ENCODE peak calls at places on chromosomes 12 and 14, in ten cellular contexts. One of them, this sample, is unnamed.

GRCh38 chr14:87888136-87888999 is 104.6 kb downstream of the GALC start:
- DNase-seq in effector CD4-positive, alpha-beta T cell: no peak
- DNase-seq in MCF 10A: peak; percentile 44
- DNase-seq in SW480: peak; percentile 23
- DNase-seq in glomerular endothelial cell: no peak
- DNase-seq in mesendoderm: peak; percentile 75
- DNase-seq in GM12891: no peak
- DNase-seq in natural killer cell: no peak
- DNase-seq in endothelial cell: peak; percentile 67
- DNase-seq in activated T-cell treated with anti-CD3 and anti-CD28 coated beads for 24 hours: no peak
- DNase-seq in this sample: no peak

GRCh38 chr12:70290126-70290525 is 46.9 kb downstream of the CNOT2 start:
- DNase-seq in activated T-cell treated with anti-CD3 and anti-CD28 coated beads for 24 hours: no peak
- DNase-seq in mesendoderm: no peak
- DNase-seq in GM12891: no peak
- DNase-seq in natural killer cell: no peak
- DNase-seq in MCF 10A: no peak
- DNase-seq in glomerular endothelial cell: no peak
- DNase-seq in effector CD4-positive, alpha-beta T cell: no peak
- DNase-seq in SW480: no peak
- DNase-seq in endothelial cell: no peak
- DNase-seq in this sample: no peak

GRCh38 chr14:78254911-78255431 is 84.8 kb downstream of the NRXN3 start:
- DNase-seq in MCF 10A: peak; percentile 89
- DNase-seq in activated T-cell treated with anti-CD3 and anti-CD28 coated beads for 24 hours: peak; percentile 3
- DNase-seq in glomerular endothelial cell: no peak
- DNase-seq in GM12891: no peak
- DNase-seq in natural killer cell: no peak
- DNase-seq in effector CD4-positive, alpha-beta T cell: no peak
- DNase-seq in endothelial cell: no peak
- DNase-seq in SW480: peak; percentile 86
- DNase-seq in mesendoderm: no peak
- DNase-seq in this sample: peak; percentile 89

GRCh38 chr12:114933428-114934160 is 249.6 kb upstream of the TBX3 start:
- DNase-seq in effector CD4-positive, alpha-beta T cell: no peak
- DNase-seq in MCF 10A: peak; percentile 94
- DNase-seq in natural killer cell: no peak
- DNase-seq in mesendoderm: peak; percentile 57
- DNase-seq in GM12891: no peak
- DNase-seq in glomerular endothelial cell: no peak
- DNase-seq in activated T-cell treated with anti-CD3 and anti-CD28 coated beads for 24 hours: no peak
- DNase-seq in endothelial cell: no peak
- DNase-seq in SW480: peak; percentile 80
- DNase-seq in this sample: no peak

GRCh38 chr14:104434214-104435076 is 145.1 kb upstream of the C14orf180 start:
- DNase-seq in SW480: no peak
- DNase-seq in effector CD4-positive, alpha-beta T cell: no peak
- DNase-seq in GM12891: no peak
- DNase-seq in activated T-cell treated with anti-CD3 and anti-CD28 coated beads for 24 hours: no peak
- DNase-seq in natural killer cell: no peak
- DNase-seq in mesendoderm: no peak
- DNase-seq in glomerular endothelial cell: no peak
- DNase-seq in MCF 10A: no peak
- DNase-seq in endothelial cell: no peak
- DNase-seq in this sample: no peak

GRCh38 chr14:91369628-91370445 is 47.8 kb downstream of the CCDC88C start:
- DNase-seq in endothelial cell: no peak
- DNase-seq in mesendoderm: no peak
- DNase-seq in natural killer cell: no peak
- DNase-seq in GM12891: no peak
- DNase-seq in glomerular endothelial cell: no peak
- DNase-seq in effector CD4-positive, alpha-beta T cell: peak; percentile 42
- DNase-seq in SW480: no peak
- DNase-seq in MCF 10A: peak; percentile 74
- DNase-seq in activated T-cell treated with anti-CD3 and anti-CD28 coated beads for 24 hours: no peak
- DNase-seq in this sample: peak; percentile 55

GRCh38 chr14:77458249-77458950 is 507 bp downstream of the AHSA1 start:
- DNase-seq in SW480: peak; percentile 64
- DNase-seq in natural killer cell: peak; percentile 19
- DNase-seq in glomerular endothelial cell: no peak
- DNase-seq in activated T-cell treated with anti-CD3 and anti-CD28 coated beads for 24 hours: peak; percentile 23
- DNase-seq in MCF 10A: peak; percentile 37
- DNase-seq in endothelial cell: peak; percentile 31
- DNase-seq in effector CD4-positive, alpha-beta T cell: no peak
- DNase-seq in GM12891: no peak
- DNase-seq in mesendoderm: peak; percentile 85
- DNase-seq in this sample: peak; percentile 21

GRCh38 chr12:22458301-22458917 is 85.9 kb downstream of the C2CD5 start:
- DNase-seq in MCF 10A: no peak
- DNase-seq in effector CD4-positive, alpha-beta T cell: no peak
- DNase-seq in endothelial cell: no peak
- DNase-seq in mesendoderm: no peak
- DNase-seq in activated T-cell treated with anti-CD3 and anti-CD28 coated beads for 24 hours: no peak
- DNase-seq in glomerular endothelial cell: no peak
- DNase-seq in GM12891: no peak
- DNase-seq in natural killer cell: no peak
- DNase-seq in SW480: no peak
- DNase-seq in this sample: no peak

GRCh38 chr12:46680506-46680905 is 145.3 kb downstream of the SLC38A4 start:
- DNase-seq in GM12891: no peak
- DNase-seq in MCF 10A: no peak
- DNase-seq in mesendoderm: peak; percentile 43
- DNase-seq in natural killer cell: no peak
- DNase-seq in effector CD4-positive, alpha-beta T cell: no peak
- DNase-seq in endothelial cell: no peak
- DNase-seq in glomerular endothelial cell: no peak
- DNase-seq in SW480: no peak
- DNase-seq in activated T-cell treated with anti-CD3 and anti-CD28 coated beads for 24 hours: no peak
- DNase-seq in this sample: no peak

GRCh38 chr12:26853303-26854027 is 20.5 kb upstream of the ITPR2 start:
- DNase-seq in glomerular endothelial cell: no peak
- DNase-seq in SW480: peak; percentile 88
- DNase-seq in MCF 10A: peak; percentile 64
- DNase-seq in natural killer cell: peak; percentile 59
- DNase-seq in activated T-cell treated with anti-CD3 and anti-CD28 coated beads for 24 hours: peak; percentile 59
- DNase-seq in mesendoderm: peak; percentile 51
- DNase-seq in GM12891: no peak
- DNase-seq in endothelial cell: peak; percentile 67
- DNase-seq in effector CD4-positive, alpha-beta T cell: peak; percentile 59
- DNase-seq in this sample: no peak

GRCh38 chr14:91154851-91155625 is 41.2 kb downstream of the DGLUCY start:
- DNase-seq in GM12891: no peak
- DNase-seq in endothelial cell: no peak
- DNase-seq in natural killer cell: peak; percentile 63
- DNase-seq in effector CD4-positive, alpha-beta T cell: no peak
- DNase-seq in glomerular endothelial cell: no peak
- DNase-seq in SW480: peak; percentile 75
- DNase-seq in MCF 10A: peak; percentile 94
- DNase-seq in activated T-cell treated with anti-CD3 and anti-CD28 coated beads for 24 hours: no peak
- DNase-seq in mesendoderm: no peak
- DNase-seq in this sample: peak; percentile 47

GRCh38 chr14:75041613-75042012 is 9.7 kb downstream of the MLH3 start:
- DNase-seq in mesendoderm: no peak
- DNase-seq in effector CD4-positive, alpha-beta T cell: no peak
- DNase-seq in glomerular endothelial cell: no peak
- DNase-seq in activated T-cell treated with anti-CD3 and anti-CD28 coated beads for 24 hours: no peak
- DNase-seq in GM12891: no peak
- DNase-seq in MCF 10A: no peak
- DNase-seq in SW480: peak; percentile 85
- DNase-seq in natural killer cell: no peak
- DNase-seq in endothelial cell: no peak
- DNase-seq in this sample: no peak

GRCh38 chr12:48002773-48003218 is 1.5 kb downstream of the COL2A1 start:
- DNase-seq in effector CD4-positive, alpha-beta T cell: no peak
- DNase-seq in glomerular endothelial cell: no peak
- DNase-seq in SW480: peak; percentile 66
- DNase-seq in mesendoderm: peak; percentile 45
- DNase-seq in natural killer cell: no peak
- DNase-seq in activated T-cell treated with anti-CD3 and anti-CD28 coated beads for 24 hours: no peak
- DNase-seq in endothelial cell: peak; percentile 68
- DNase-seq in MCF 10A: no peak
- DNase-seq in GM12891: no peak
- DNase-seq in this sample: no peak

GRCh38 chr14:72962829-72963312 is 36.6 kb downstream of the DCAF4 start:
- DNase-seq in natural killer cell: no peak
- DNase-seq in GM12891: no peak
- DNase-seq in effector CD4-positive, alpha-beta T cell: no peak
- DNase-seq in mesendoderm: peak; percentile 86
- DNase-seq in glomerular endothelial cell: no peak
- DNase-seq in MCF 10A: peak; percentile 89
- DNase-seq in activated T-cell treated with anti-CD3 and anti-CD28 coated beads for 24 hours: no peak
- DNase-seq in SW480: peak; percentile 93
- DNase-seq in endothelial cell: no peak
- DNase-seq in this sample: peak; percentile 82

GRCh38 chr12:105352940-105353635 is 22.6 kb downstream of the C12orf75 start:
- DNase-seq in SW480: no peak
- DNase-seq in MCF 10A: peak; percentile 47
- DNase-seq in effector CD4-positive, alpha-beta T cell: no peak
- DNase-seq in activated T-cell treated with anti-CD3 and anti-CD28 coated beads for 24 hours: no peak
- DNase-seq in natural killer cell: no peak
- DNase-seq in glomerular endothelial cell: peak; percentile 42
- DNase-seq in GM12891: no peak
- DNase-seq in mesendoderm: peak; percentile 64
- DNase-seq in endothelial cell: no peak
- DNase-seq in this sample: no peak

GRCh38 chr12:29234965-29235364 is 85.9 kb downstream of the FAR2 start:
- DNase-seq in GM12891: no peak
- DNase-seq in glomerular endothelial cell: peak; percentile 91
- DNase-seq in SW480: no peak
- DNase-seq in natural killer cell: no peak
- DNase-seq in mesendoderm: no peak
- DNase-seq in effector CD4-positive, alpha-beta T cell: no peak
- DNase-seq in activated T-cell treated with anti-CD3 and anti-CD28 coated beads for 24 hours: no peak
- DNase-seq in MCF 10A: no peak
- DNase-seq in endothelial cell: no peak
- DNase-seq in this sample: peak; percentile 87

GRCh38 chr12:58757422-58757821 is 162.9 kb downstream of the LRIG3 start:
- DNase-seq in mesendoderm: no peak
- DNase-seq in GM12891: no peak
- DNase-seq in effector CD4-positive, alpha-beta T cell: no peak
- DNase-seq in natural killer cell: no peak
- DNase-seq in endothelial cell: no peak
- DNase-seq in activated T-cell treated with anti-CD3 and anti-CD28 coated beads for 24 hours: no peak
- DNase-seq in MCF 10A: no peak
- DNase-seq in glomerular endothelial cell: peak; percentile 78
- DNase-seq in SW480: no peak
- DNase-seq in this sample: peak; percentile 9

GRCh38 chr12:111268738-111269572 is 99.9 kb downstream of the PHETA1 start:
- DNase-seq in SW480: no peak
- DNase-seq in MCF 10A: peak; percentile 14
- DNase-seq in activated T-cell treated with anti-CD3 and anti-CD28 coated beads for 24 hours: no peak
- DNase-seq in GM12891: peak; percentile 36
- DNase-seq in endothelial cell: peak; percentile 22
- DNase-seq in natural killer cell: no peak
- DNase-seq in mesendoderm: peak; percentile 43
- DNase-seq in glomerular endothelial cell: no peak
- DNase-seq in effector CD4-positive, alpha-beta T cell: no peak
- DNase-seq in this sample: no peak

GRCh38 chr14:64503434-64504309 is at the start of gene ZBTB25:
- DNase-seq in glomerular endothelial cell: no peak
- DNase-seq in SW480: peak; percentile 83
- DNase-seq in effector CD4-positive, alpha-beta T cell: peak; percentile 100
- DNase-seq in endothelial cell: peak; percentile 89
- DNase-seq in GM12891: peak; percentile 63
- DNase-seq in mesendoderm: peak; percentile 98
- DNase-seq in MCF 10A: peak; percentile 90
- DNase-seq in activated T-cell treated with anti-CD3 and anti-CD28 coated beads for 24 hours: peak; percentile 91
- DNase-seq in natural killer cell: peak; percentile 96
- DNase-seq in this sample: peak; percentile 72

GRCh38 chr12:89875225-89875624 is 166.6 kb upstream of the ATP2B1 start:
- DNase-seq in natural killer cell: no peak
- DNase-seq in SW480: no peak
- DNase-seq in MCF 10A: no peak
- DNase-seq in effector CD4-positive, alpha-beta T cell: no peak
- DNase-seq in GM12891: no peak
- DNase-seq in glomerular endothelial cell: no peak
- DNase-seq in endothelial cell: no peak
- DNase-seq in activated T-cell treated with anti-CD3 and anti-CD28 coated beads for 24 hours: no peak
- DNase-seq in mesendoderm: no peak
- DNase-seq in this sample: no peak

GRCh38 chr12:2959508-2960431 is 573 bp downstream of the TEAD4 start:
- DNase-seq in natural killer cell: no peak
- DNase-seq in activated T-cell treated with anti-CD3 and anti-CD28 coated beads for 24 hours: no peak
- DNase-seq in mesendoderm: peak; percentile 52
- DNase-seq in endothelial cell: peak; percentile 47
- DNase-seq in GM12891: peak; percentile 62
- DNase-seq in effector CD4-positive, alpha-beta T cell: no peak
- DNase-seq in MCF 10A: peak; percentile 75
- DNase-seq in SW480: peak; percentile 79
- DNase-seq in glomerular endothelial cell: no peak
- DNase-seq in this sample: peak; percentile 28

GRCh38 chr12:4506870-4507269 is 31.8 kb upstream of the RAD51AP1 start:
- DNase-seq in GM12891: peak; percentile 31
- DNase-seq in natural killer cell: no peak
- DNase-seq in activated T-cell treated with anti-CD3 and anti-CD28 coated beads for 24 hours: peak; percentile 11
- DNase-seq in endothelial cell: no peak
- DNase-seq in glomerular endothelial cell: no peak
- DNase-seq in effector CD4-positive, alpha-beta T cell: no peak
- DNase-seq in mesendoderm: no peak
- DNase-seq in MCF 10A: no peak
- DNase-seq in SW480: no peak
- DNase-seq in this sample: peak; percentile 64

GRCh38 chr12:1297206-1297605 is 297.2 kb downstream of the FBXL14 start:
- DNase-seq in MCF 10A: no peak
- DNase-seq in mesendoderm: no peak
- DNase-seq in SW480: no peak
- DNase-seq in effector CD4-positive, alpha-beta T cell: no peak
- DNase-seq in glomerular endothelial cell: no peak
- DNase-seq in GM12891: no peak
- DNase-seq in natural killer cell: no peak
- DNase-seq in endothelial cell: no peak
- DNase-seq in activated T-cell treated with anti-CD3 and anti-CD28 coated beads for 24 hours: no peak
- DNase-seq in this sample: no peak

GRCh38 chr12:80157640-80158039 is 58.3 kb downstream of the OTOGL start:
- DNase-seq in SW480: no peak
- DNase-seq in glomerular endothelial cell: no peak
- DNase-seq in natural killer cell: no peak
- DNase-seq in GM12891: no peak
- DNase-seq in activated T-cell treated with anti-CD3 and anti-CD28 coated beads for 24 hours: no peak
- DNase-seq in MCF 10A: no peak
- DNase-seq in endothelial cell: no peak
- DNase-seq in mesendoderm: no peak
- DNase-seq in effector CD4-positive, alpha-beta T cell: no peak
- DNase-seq in this sample: no peak

GRCh38 chr14:26841920-26842741 is 244.3 kb upstream of the NOVA1 start:
- DNase-seq in MCF 10A: peak; percentile 94
- DNase-seq in GM12891: no peak
- DNase-seq in SW480: peak; percentile 37
- DNase-seq in glomerular endothelial cell: peak; percentile 73
- DNase-seq in endothelial cell: no peak
- DNase-seq in effector CD4-positive, alpha-beta T cell: no peak
- DNase-seq in natural killer cell: no peak
- DNase-seq in mesendoderm: peak; percentile 81
- DNase-seq in activated T-cell treated with anti-CD3 and anti-CD28 coated beads for 24 hours: no peak
- DNase-seq in this sample: peak; percentile 95

GRCh38 chr12:57902371-57903042 is 38.9 kb upstream of the ATP23 start:
- DNase-seq in MCF 10A: no peak
- DNase-seq in activated T-cell treated with anti-CD3 and anti-CD28 coated beads for 24 hours: no peak
- DNase-seq in glomerular endothelial cell: no peak
- DNase-seq in natural killer cell: no peak
- DNase-seq in effector CD4-positive, alpha-beta T cell: no peak
- DNase-seq in SW480: no peak
- DNase-seq in mesendoderm: no peak
- DNase-seq in GM12891: no peak
- DNase-seq in endothelial cell: no peak
- DNase-seq in this sample: no peak

GRCh38 chr12:75438052-75438754 is 42.4 kb upstream of the GLIPR1 start:
- DNase-seq in natural killer cell: no peak
- DNase-seq in activated T-cell treated with anti-CD3 and anti-CD28 coated beads for 24 hours: no peak
- DNase-seq in mesendoderm: peak; percentile 16
- DNase-seq in glomerular endothelial cell: no peak
- DNase-seq in SW480: no peak
- DNase-seq in endothelial cell: no peak
- DNase-seq in GM12891: no peak
- DNase-seq in MCF 10A: no peak
- DNase-seq in effector CD4-positive, alpha-beta T cell: no peak
- DNase-seq in this sample: peak; percentile 24

GRCh38 chr14:22180045-22180444 is 409.0 kb downstream of the DAD1 start:
- DNase-seq in MCF 10A: no peak
- DNase-seq in natural killer cell: no peak
- DNase-seq in effector CD4-positive, alpha-beta T cell: no peak
- DNase-seq in glomerular endothelial cell: no peak
- DNase-seq in endothelial cell: no peak
- DNase-seq in activated T-cell treated with anti-CD3 and anti-CD28 coated beads for 24 hours: no peak
- DNase-seq in mesendoderm: no peak
- DNase-seq in SW480: no peak
- DNase-seq in GM12891: no peak
- DNase-seq in this sample: no peak